ENCODE peak calls at places on chromosome 7, in four cellular contexts. Z is lung; F is CD8-positive, alpha-beta T cell; Y is stomach. O is an unnamed sample. For H3K9me3 and H3K4me1, the result is how much of the 10 kb centered on the place peaks cover.

GRCh38 chr7:47347986-47348385 is 233.9 kb downstream of the TNS3 start:
- DNase-seq in F (no peak), Y (peak), Z (no peak), O (peak)

GRCh38 chr7:2864999-2865670 is 21.0 kb upstream of the GNA12 start:
- DNase-seq in Z (peak), Y (peak), F (peak), O (peak)

GRCh38 chr7:123823898-123824753 is 20.8 kb upstream of the HYAL4 start:
- DNase-seq in Z (no peak), F (no peak), Y (no peak), O (no peak)

GRCh38 chr7:23473848-23474097 is 3.5 kb upstream of the IGF2BP3 start:
- DNase-seq in Z (no peak), Y (no peak), F (no peak), O (no peak)

GRCh38 chr7:155001756-155002410 is 1.0 kb downstream of the PAXIP1 start:
- DNase-seq in F (no peak), Y (no peak), Z (no peak), O (no peak)

GRCh38 chr7:73892003-73892975 is 31.3 kb downstream of the TMEM270 start:
- DNase-seq in Z (no peak), Y (peak), F (no peak), O (no peak)

GRCh38 chr7:106284516-106285050 is at the start of gene NAMPT:
- DNase-seq in F (peak), Z (peak), Y (peak), O (peak)

GRCh38 chr7:151518781-151519044 is 982 bp downstream of the RHEB start:
- DNase-seq in Y (no peak), Z (no peak), F (no peak), O (no peak)

GRCh38 chr7:134114992-134115391 is 12.1 kb upstream of the LRGUK start:
- DNase-seq in F (no peak), Z (no peak), Y (no peak), O (no peak)

GRCh38 chr7:137169282-137169698 is 174.2 kb downstream of the PTN start:
- DNase-seq in Z (no peak), Y (peak), F (no peak), O (no peak)

GRCh38 chr7:120395526-120396019 is 122.6 kb downstream of the KCND2 start:
- DNase-seq in Z (no peak), Y (no peak), F (no peak), O (no peak)

GRCh38 chr7:80711521-80711920 is 73.1 kb downstream of the CD36 start:
- DNase-seq in F (no peak), Z (no peak), Y (no peak), O (no peak)

GRCh38 chr7:148717266-148717793 is 18.6 kb downstream of the CUL1 start:
- DNase-seq in Z (no peak), F (no peak), Y (no peak), O (no peak)

GRCh38 chr7:56062382-56062781 is 1.7 kb upstream of the SUMF2 start:
- DNase-seq in Y (no peak), Z (no peak), F (no peak), O (no peak)

GRCh38 chr7:139777948-139778841 is at the start of gene HIPK2:
- DNase-seq in Y (peak), F (peak), Z (peak), O (peak)

GRCh38 chr7:2978403-2978802 is 65.3 kb downstream of the CARD11 start:
- DNase-seq in Y (peak), Z (peak), F (peak), O (no peak)

DNA sequence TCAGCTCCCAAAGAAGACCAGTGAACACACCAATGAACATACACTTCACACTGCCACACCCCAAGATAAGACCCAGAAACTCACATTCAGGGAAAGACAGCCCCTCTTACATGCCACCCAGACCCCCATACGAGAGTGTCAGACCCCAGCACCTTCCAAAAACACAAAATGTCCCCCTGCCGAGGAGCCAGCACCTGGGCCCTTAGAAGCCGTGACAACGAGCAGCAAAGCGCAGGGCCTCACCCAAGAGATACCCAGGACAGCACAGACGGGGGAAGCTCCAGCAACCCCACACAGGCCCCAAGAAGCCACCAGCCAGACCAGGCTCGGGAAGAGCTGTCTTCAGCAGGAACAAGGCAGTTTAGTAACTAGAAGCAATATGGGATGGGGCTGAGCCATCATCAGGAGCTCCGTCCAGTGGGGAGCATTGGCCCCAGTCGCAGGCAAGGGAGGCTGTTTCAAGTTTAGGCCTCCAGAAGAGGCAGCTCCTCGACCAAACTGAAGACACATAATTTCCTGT is 243.6 kb downstream of the PTPRN2 start:
- DNase-seq in F (no peak), Z (no peak), Y (no peak), O (no peak)
- H3K9me3 ChIP-seq in F (under half), Z (under half), Y (under half), O (under half)

DNA sequence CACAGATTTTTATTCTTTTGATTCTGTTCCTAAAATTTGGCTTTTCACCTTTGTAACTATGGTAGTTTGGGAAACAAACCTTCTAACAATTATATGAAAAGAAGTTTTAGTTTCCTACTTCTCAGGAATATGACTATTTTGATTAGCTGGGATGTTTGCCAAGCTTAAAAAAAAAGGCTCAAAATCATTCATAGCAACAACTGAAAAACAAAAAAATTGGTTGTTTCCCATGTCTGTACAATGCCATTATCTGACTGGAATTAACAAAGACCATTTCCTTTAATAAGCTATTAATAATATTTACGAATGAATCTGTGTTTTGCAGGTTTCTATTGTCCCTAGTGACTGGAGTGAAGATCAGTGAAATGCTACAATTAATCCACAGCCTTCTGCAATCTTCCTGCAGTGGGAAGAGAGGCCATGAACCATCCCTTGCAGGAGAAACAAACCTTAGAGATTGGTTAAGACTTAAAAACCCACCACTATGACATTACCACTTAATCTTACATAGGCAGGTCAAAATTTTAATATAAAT is 4.2 kb downstream of the PURB start:
- DNase-seq in Y (no peak), F (no peak), Z (no peak), O (no peak)
- H3K4me1 ChIP-seq in Y (under half), F (under half), Z (under half), O (under half)

DNA sequence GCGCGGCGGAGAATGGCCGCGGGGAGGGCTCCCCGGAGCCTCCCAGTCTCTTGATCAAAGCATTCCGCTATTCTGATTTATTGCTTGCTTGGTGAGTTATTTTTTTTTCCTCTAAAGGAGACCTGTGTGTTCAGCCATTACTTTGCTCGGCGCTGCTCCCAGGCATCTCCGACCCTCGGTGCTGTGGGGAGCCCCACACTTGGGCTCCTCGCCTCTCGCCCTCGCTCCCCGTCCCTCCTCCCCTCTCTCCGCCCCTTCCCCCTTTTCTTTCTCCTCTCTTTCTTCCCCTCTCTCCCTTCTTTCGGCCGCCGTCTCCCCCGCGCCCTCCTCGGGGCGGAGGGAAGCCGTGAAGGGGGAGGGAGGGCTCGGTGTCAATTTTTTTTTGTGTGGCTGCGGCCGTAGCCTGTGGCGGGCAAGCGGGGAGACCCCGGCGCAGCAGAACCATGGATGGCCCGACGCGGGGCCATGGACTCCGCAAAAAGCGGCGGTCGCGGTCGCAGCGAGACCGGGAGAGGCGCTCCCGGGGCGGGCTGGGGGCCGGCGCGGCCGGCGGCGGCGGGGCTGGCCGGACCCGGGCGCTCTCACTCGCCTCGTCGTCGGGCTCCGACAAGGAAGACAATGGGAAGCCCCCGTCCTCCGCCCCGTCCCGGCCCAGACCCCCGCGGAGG is 1.1 kb downstream of the AUTS2 start:
- DNase-seq in Y (no peak), Z (no peak), F (no peak), O (peak)
- H3K27ac ChIP-seq in Y (no peak), Z (no peak), F (no peak), O (no peak)

DNA sequence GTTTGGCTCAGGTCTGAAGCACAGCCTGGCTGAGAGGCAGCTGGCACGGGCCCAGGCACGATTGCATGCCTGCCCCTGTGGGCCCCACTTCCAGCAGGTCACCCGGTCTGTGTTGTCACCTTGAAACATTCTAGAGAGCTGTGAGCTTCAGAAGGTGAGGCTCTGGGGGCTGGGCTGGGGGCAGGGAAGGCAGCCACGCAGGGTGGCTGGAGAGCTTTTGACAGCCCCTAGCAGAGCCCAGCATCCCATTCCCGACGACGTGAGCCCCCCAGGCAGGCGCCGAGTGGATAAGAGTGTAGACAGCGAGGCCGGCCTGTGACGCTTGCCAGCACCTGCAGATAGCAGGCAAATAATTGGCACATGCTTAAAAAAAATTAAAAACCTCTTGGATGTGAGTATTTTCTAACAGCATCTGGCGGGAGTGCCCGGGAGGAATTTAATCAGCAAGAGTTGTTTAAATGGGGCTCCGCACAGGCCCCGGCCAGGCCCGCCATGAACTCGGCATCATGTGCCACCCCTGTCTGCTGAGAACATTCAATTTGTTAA is 212.0 kb upstream of the TBX20 start:
- DNase-seq in Z (peak), F (no peak), Y (peak), O (no peak)
- H3K9me3 ChIP-seq in Z (under half), F (under half), Y (under half), O (under half)

GRCh38 chr7:105026750-105027149 is 12.7 kb downstream of the KMT2E start:
- DNase-seq in Y (no peak), Z (no peak), F (no peak), O (no peak)

GRCh38 chr7:105022458-105022857 is 8.5 kb downstream of the KMT2E start:
- DNase-seq in F (no peak), Z (no peak), Y (no peak), O (no peak)

GRCh38 chr7:105027176-105027853 is 13.3 kb downstream of the KMT2E start:
- DNase-seq in Y (no peak), F (no peak), Z (no peak), O (no peak)

GRCh38 chr7:105028004-105028403 is 14.0 kb downstream of the KMT2E start:
- DNase-seq in Y (no peak), F (no peak), Z (no peak), O (no peak)

DNA sequence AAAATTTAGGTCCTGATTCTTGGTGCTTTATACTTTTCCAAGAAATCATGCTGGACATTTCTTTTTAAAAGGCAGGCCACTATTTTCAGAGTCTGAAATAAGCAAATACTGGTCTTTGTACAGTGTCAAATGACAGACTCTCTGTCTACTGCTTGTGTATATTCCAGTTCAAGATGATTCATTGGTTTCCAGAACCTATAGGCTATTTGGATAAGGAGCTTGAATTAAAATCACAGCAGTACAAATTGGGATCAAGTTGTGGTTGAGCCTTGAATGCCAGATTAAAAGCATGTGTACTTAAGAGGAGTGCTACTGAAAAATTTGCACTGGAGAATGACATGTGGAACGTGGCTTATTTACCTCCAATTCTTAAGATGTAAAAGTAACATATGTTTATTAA is 10.7 kb downstream of the KMT2E start:
- DNase-seq in Y (no peak), Z (no peak), F (no peak), O (no peak)
- H3K4me1 ChIP-seq in Y (half or more), Z (under half), F (half or more), O (under half)

GRCh38 chr7:16061011-16061410 is 360.3 kb downstream of the CRPPA start:
- DNase-seq in Z (no peak), F (no peak), Y (no peak), O (no peak)
- H3K27ac ChIP-seq in Z (no peak), F (no peak), Y (no peak), O (no peak)

O was measured in aorta.